ENCODE peak calls at places on chromosomes 7 and 10, in five cellular contexts. M, Z, R, O and Y are unnamed samples.

GRCh38 chr7:124072603-124073324 is 39.9 kb upstream of the TMEM229A start:
- DNase-seq in O (no peak), R (no peak), M (no peak), Z (no peak), Y (no peak)

GRCh38 chr10:49596836-49597235 is 13.3 kb upstream of the SLC18A3 start:
- DNase-seq in R (no peak), O (no peak), Z (no peak), M (no peak), Y (no peak)

GRCh38 chr10:80272793-80273522 is 16.5 kb downstream of the MAT1A start:
- DNase-seq in R (no peak), M (no peak), Z (peak), O (no peak), Y (no peak)

GRCh38 chr10:76632158-76633051 is 1005.2 kb downstream of the KCNMA1 start:
- DNase-seq in O (no peak), M (no peak), R (no peak), Z (no peak), Y (no peak)

GRCh38 chr7:143490719-143491306 is 13.1 kb downstream of the TAS2R41 start:
- DNase-seq in M (no peak), O (no peak), Z (no peak), R (no peak), Y (no peak)

GRCh38 chr10:4623757-4624420 is 202.1 kb upstream of the AKR1E2 start:
- DNase-seq in R (no peak), Z (no peak), O (no peak), M (no peak), Y (no peak)

GRCh38 chr7:2261611-2262010 is 19.6 kb downstream of the NUDT1 start:
- DNase-seq in R (no peak), Z (no peak), M (no peak), O (no peak), Y (no peak)

GRCh38 chr7:53904355-53904754 is 637.8 kb upstream of the VSTM2A start:
- DNase-seq in O (no peak), Z (no peak), R (no peak), M (no peak), Y (no peak)

GRCh38 chr10:75528392-75528791 is 97.0 kb downstream of the LRMDA start:
- DNase-seq in O (no peak), R (no peak), M (no peak), Z (no peak), Y (no peak)

GRCh38 chr10:115432188-115432819 is 339.1 kb downstream of the ATRNL1 start:
- DNase-seq in Z (no peak), O (no peak), M (no peak), R (no peak), Y (no peak)

GRCh38 chr10:81875680-81876252 is 772 bp downstream of the NRG3 start:
- DNase-seq in M (no peak), R (no peak), Z (no peak), O (no peak), Y (no peak)

GRCh38 chr10:104406715-104407517 is 53.3 kb downstream of the CFAP58 start:
- DNase-seq in Z (no peak), R (no peak), M (no peak), O (peak), Y (no peak)

GRCh38 chr7:112880786-112881418 is 90.7 kb upstream of the TMEM168 start:
- DNase-seq in O (no peak), R (no peak), M (no peak), Z (no peak), Y (no peak)

GRCh38 chr7:122884186-122884585 is 2.1 kb downstream of the CADPS2 start:
- DNase-seq in R (no peak), O (peak), Z (no peak), M (no peak), Y (no peak)

GRCh38 chr7:42407828-42408227 is 170.8 kb upstream of the GLI3 start:
- DNase-seq in M (no peak), Z (no peak), R (no peak), O (no peak), Y (no peak)

GRCh38 chr7:90210475-90210874 is 1.1 kb upstream of the STEAP2 start:
- DNase-seq in Z (no peak), O (no peak), M (no peak), R (no peak), Y (no peak)

GRCh38 chr10:11724938-11725776 is 17.0 kb upstream of the ECHDC3 start:
- DNase-seq in O (no peak), M (no peak), R (no peak), Z (no peak), Y (no peak)

GRCh38 chr7:149724661-149725425 is 48.5 kb downstream of the ZNF467 start:
- DNase-seq in O (no peak), Z (peak), R (no peak), M (no peak), Y (no peak)

GRCh38 chr7:97342512-97342911 is 225.0 kb downstream of the SDHAF3 start:
- DNase-seq in Z (no peak), R (no peak), M (no peak), O (no peak), Y (no peak)

GRCh38 chr10:15485684-15486316 is 114.7 kb upstream of the FAM171A1 start:
- DNase-seq in Z (peak), M (no peak), R (peak), O (no peak), Y (no peak)

GRCh38 chr7:5824297-5824610 is 42.8 kb upstream of the RNF216 start:
- DNase-seq in M (peak), O (no peak), R (no peak), Z (no peak), Y (peak)

GRCh38 chr7:12322287-12322902 is 81.3 kb downstream of the VWDE start:
- DNase-seq in Z (no peak), O (no peak), R (no peak), M (no peak), Y (no peak)

GRCh38 chr10:114300036-114300645 is 61.1 kb downstream of the VWA2 start:
- DNase-seq in R (no peak), O (no peak), Z (no peak), M (no peak), Y (peak)

GRCh38 chr7:157318015-157318706 is 18.6 kb upstream of the DNAJB6 start:
- DNase-seq in O (peak), R (no peak), M (no peak), Z (no peak), Y (no peak)

GRCh38 chr7:156474241-156474743 is 166.3 kb upstream of the RNF32 start:
- DNase-seq in R (no peak), Z (no peak), O (no peak), M (no peak), Y (no peak)

GRCh38 chr10:2881720-2882459 is 185.5 kb upstream of the PFKP start:
- DNase-seq in Z (no peak), O (no peak), R (no peak), M (no peak), Y (no peak)

GRCh38 chr10:11625019-11625735 is 13.7 kb upstream of the USP6NL start:
- DNase-seq in M (no peak), R (no peak), Z (no peak), O (no peak), Y (no peak)

GRCh38 chr10:76444034-76444800 is 1012.8 kb downstream of the LRMDA start:
- DNase-seq in Z (no peak), O (no peak), M (no peak), R (no peak), Y (no peak)

GRCh38 chr7:133203490-133203889 is 49.4 kb upstream of the EXOC4 start:
- DNase-seq in Z (no peak), R (no peak), M (no peak), O (no peak), Y (no peak)

DNA sequence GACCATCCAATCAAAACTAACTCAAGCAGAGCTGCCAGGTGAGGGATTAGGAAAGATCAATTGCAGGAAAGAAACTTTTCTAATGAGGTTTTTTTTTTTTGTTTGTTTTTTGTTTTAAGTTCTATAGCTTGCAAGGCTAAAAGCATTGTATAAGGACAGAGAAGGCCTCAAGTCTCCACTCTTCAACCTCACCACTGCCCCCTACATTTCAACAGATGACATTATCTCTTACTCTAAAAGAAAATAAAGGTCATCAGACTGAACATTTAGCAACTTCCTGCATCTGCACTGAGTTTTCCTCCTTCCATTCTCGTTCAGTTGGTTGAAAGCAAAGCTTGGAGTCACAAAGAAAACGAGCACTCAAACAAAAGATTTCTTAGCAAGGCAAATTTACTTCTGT is 45.2 kb upstream of the EXOC4 start:
- DNase-seq in R (no peak), O (no peak), Z (no peak), M (no peak), Y (no peak)
- H3K27ac ChIP-seq in R (no peak), O (no peak), Z (no peak), M (no peak), Y (no peak)

GRCh38 chr10:30705625-30706149 is 76.1 kb upstream of the LYZL2 start:
- DNase-seq in O (no peak), R (no peak), M (no peak), Z (no peak), Y (no peak)

GRCh38 chr10:30708234-30708633 is 78.7 kb upstream of the LYZL2 start:
- DNase-seq in R (no peak), M (no peak), Z (no peak), O (no peak), Y (no peak)

GRCh38 chr10:30704016-30704600 is 74.6 kb upstream of the LYZL2 start:
- DNase-seq in M (no peak), O (no peak), R (no peak), Z (no peak), Y (no peak)

GRCh38 chr10:30702860-30703259 is 73.3 kb upstream of the LYZL2 start:
- DNase-seq in Z (no peak), R (no peak), M (no peak), O (no peak), Y (no peak)

DNA sequence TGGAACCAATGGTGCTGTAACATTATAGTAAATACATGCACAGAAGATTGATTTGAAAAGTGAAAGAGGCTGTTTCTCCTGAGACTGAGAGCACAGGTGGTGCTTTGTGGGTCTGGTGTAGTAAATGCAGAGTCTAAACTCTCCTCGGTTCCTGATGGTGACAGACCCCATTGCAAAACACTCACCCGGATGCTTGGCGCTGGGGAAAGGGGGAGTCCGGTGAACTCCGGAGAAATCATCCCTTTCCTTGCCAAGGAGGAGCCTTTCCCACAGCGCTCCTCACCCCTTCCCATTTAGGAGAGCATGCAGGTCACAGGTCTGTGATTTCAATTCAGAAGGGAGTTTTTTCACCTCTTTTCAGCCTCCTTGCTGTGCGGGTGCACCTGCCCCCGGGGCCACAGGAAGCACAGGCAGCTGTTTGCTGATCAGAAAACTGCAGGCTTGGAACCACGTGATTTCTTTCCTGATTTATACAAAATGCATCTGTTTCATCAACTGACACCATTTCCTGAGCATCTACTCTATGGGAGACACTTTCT is 75.6 kb upstream of the LYZL2 start:
- DNase-seq in Z (no peak), M (no peak), O (no peak), R (no peak), Y (no peak)
- H3K27ac ChIP-seq in Z (no peak), M (peak), O (no peak), R (no peak), Y (no peak)

GRCh38 chr7:154497751-154498150 is 445.6 kb downstream of the DPP6 start:
- DNase-seq in R (no peak), Z (no peak), O (no peak), M (no peak), Y (no peak)
- H3K27ac ChIP-seq in R (no peak), Z (no peak), O (no peak), M (no peak), Y (no peak)

GRCh38 chr10:78925275-78925674 is 143.5 kb upstream of the ZMIZ1 start:
- DNase-seq in M (no peak), Z (no peak), O (no peak), R (no peak), Y (no peak)
- H3K27ac ChIP-seq in M (no peak), Z (peak), O (no peak), R (no peak), Y (no peak)

GRCh38 chr10:71708897-71709882 is 10.4 kb downstream of the C10orf105 start:
- DNase-seq in Z (no peak), M (no peak), R (no peak), O (no peak), Y (no peak)
- H3K27ac ChIP-seq in Z (no peak), M (no peak), R (no peak), O (no peak), Y (no peak)

GRCh38 chr7:135334830-135335543 is 101.3 kb downstream of the STRA8 start:
- DNase-seq in R (no peak), Z (peak), M (no peak), O (no peak), Y (no peak)

GRCh38 chr7:135335628-135336139 is 102.0 kb downstream of the STRA8 start:
- DNase-seq in R (no peak), M (no peak), Z (peak), O (peak), Y (no peak)

GRCh38 chr7:135333946-135334345 is 100.3 kb downstream of the STRA8 start:
- DNase-seq in O (no peak), Z (peak), R (no peak), M (no peak), Y (no peak)

GRCh38 chr7:135330088-135330487 is 96.5 kb downstream of the STRA8 start:
- DNase-seq in M (no peak), R (no peak), Z (peak), O (no peak), Y (no peak)

GRCh38 chr7:135333196-135333595 is 99.6 kb downstream of the STRA8 start:
- DNase-seq in O (no peak), Z (peak), R (no peak), M (no peak), Y (no peak)
- H3K27ac ChIP-seq in O (no peak), Z (no peak), R (no peak), M (no peak), Y (no peak)

DNA sequence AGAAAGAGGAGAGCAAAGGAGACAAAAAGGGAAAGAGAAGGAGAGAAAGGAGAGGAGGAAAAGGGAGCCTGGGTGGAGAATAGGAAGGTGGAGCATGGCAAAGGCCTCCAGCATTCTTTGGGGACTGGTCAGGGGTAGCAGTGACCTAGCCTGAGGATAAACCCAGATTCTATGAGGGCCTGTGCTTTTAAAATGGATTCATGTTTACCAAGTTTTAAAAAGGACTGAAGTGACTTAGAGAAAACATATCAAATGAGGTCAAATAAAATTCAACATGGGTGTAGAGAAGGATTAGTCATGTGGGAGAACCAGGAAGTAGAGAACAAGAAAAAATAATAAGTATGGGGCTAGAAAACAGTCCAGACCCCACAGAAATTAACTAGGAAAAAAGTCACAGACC is 20.7 kb downstream of the CREB3L2 start:
- DNase-seq in O (no peak), R (no peak), Z (no peak), M (no peak), Y (no peak)
- H3K27ac ChIP-seq in O (peak), R (peak), Z (peak), M (no peak), Y (no peak)

DNA sequence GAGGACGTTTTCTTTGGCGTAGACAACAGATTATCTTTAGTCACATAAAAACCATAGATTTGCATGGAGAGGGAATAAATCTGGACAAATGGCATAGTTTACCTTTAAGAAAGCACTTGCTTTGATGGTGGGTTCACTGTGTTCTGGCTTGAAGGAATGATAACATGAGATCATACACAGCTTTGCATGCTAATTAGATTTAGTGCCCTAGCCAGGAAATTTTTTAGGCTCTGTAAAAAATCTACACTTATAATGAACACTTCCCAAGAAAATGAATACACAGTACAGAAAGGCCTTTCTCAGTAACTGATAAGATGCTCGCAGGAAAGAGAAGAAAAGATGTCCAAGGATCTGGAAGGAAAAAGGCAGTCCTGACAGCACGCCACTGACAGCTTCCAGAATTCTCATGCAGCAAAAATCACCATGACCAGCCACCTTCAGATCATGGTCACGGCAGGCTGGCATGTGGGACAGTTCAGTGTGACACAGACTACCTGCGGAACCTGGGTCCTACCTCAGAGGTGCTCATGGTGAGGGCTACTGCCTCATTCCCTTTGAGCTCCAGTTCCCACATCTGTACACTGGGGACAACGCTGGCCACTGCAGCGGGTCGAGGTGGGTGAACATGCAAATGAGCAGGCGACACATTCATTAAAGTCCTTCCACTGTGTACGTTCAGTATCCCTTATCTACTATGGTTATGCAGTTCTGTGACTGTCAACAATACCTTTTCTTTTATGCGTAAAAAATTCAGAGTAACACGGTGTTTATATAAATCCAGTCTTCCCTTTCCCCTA is 218.5 kb upstream of the AOAH start:
- DNase-seq in Z (no peak), O (no peak), R (no peak), M (no peak), Y (no peak)
- H3K27ac ChIP-seq in Z (no peak), O (no peak), R (no peak), M (no peak), Y (peak)

DNA sequence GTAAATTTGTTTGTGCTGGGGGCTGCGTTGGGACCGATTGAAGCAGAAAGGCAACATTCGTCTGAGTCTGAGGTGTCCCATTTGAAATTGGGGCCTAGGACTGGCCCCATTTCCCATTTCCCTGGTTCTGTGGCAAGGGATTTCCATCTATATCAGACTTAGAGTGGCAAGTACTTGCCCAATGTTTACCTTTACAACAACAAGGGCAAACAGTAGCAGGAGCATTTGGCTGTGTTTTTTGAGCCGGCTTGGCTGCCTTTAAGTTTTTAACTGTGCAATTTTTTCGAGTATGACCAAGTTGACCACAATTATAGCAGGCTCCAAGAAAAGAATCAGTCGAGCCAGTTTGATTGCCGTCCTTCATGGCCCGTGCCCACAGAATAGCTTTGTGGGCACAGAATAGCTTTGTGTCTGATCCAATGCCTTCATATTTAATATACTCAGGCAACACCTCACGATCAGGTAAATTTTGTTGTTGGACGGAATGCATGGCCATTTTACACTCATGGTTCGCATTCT is 4.7 kb upstream of the CYP17A1 start:
- DNase-seq in Z (no peak), R (no peak), O (no peak), M (no peak), Y (no peak)
- H3K27ac ChIP-seq in Z (no peak), R (no peak), O (no peak), M (no peak), Y (no peak)

DNA sequence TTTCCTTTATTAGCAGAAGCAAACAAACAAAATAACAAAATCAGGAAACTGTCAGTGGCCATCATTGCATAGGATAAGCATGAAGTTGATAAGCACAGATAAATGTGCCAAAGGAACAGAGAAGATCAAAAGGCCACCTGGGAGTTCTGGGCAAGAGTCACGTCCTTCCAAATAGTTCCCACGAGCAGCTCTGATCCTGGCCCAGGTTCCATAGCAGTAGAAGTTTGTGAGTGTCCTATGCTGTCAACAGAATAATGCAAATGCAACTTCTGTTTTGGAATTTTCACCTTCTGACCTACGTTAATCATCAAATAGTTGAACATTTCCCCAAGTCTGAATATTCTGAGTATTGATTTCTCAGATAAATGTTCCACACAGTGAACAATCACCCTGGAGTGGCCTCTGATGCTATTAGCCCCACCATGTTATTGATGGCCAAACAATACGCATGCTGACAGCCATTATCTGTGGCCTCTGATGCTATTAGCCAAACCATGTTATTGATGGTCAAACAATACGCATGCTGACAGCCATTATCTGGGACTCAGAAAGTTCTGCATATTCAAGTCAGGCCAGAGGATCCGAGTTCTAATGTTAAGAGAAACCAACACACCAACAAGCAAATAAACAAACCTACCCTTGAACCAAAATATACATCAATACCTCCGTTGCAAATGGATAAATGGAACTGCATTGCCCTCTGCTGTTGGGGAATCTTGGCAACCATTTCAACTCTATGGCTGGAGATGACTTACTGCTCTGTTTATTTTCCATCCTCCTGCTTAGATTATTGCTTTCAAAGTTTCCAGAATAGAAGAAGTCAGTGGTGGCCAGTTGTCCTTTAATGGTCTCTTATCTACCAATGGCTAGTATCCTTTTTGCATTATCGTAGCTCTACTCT is 63.3 kb downstream of the MRC1 start:
- DNase-seq in R (no peak), Z (no peak), O (no peak), M (no peak), Y (no peak)
- H3K27ac ChIP-seq in R (no peak), Z (no peak), O (no peak), M (no peak), Y (no peak)